ENCODE peak calls at places on chromosome 22, in seven cellular contexts. One of them, this sample, is unnamed.

GRCh38 chr22:47072642-47072967 is 310.2 kb downstream of the TBC1D22A start:
- DNase-seq in stimulated activated CD4-positive, alpha-beta T cell treated with anti-CD3 and anti-CD28 coated beads, Interleukin-15, amount 100 ng/mL, for 1 hour: no peak
- DNase-seq in mammary epithelial cell: no peak
- DNase-seq in sigmoid colon: no peak
- DNase-seq in AG09309: no peak
- DNase-seq in GF-D8: no peak
- DNase-seq in HTR-8/SVneo: no peak
- DNase-seq in this sample: no peak

GRCh38 chr22:22526125-22526912 is 6.2 kb upstream of the ZNF280A start:
- DNase-seq in sigmoid colon: no peak
- DNase-seq in AG09309: no peak
- DNase-seq in HTR-8/SVneo: no peak
- DNase-seq in GF-D8: no peak
- DNase-seq in mammary epithelial cell: no peak
- DNase-seq in stimulated activated CD4-positive, alpha-beta T cell treated with anti-CD3 and anti-CD28 coated beads, Interleukin-15, amount 100 ng/mL, for 1 hour: no peak
- DNase-seq in this sample: no peak

GRCh38 chr22:49452362-49452946 is 375.2 kb downstream of the BRD1 start:
- DNase-seq in GF-D8: no peak
- DNase-seq in AG09309: no peak
- DNase-seq in sigmoid colon: no peak
- DNase-seq in HTR-8/SVneo: no peak
- DNase-seq in stimulated activated CD4-positive, alpha-beta T cell treated with anti-CD3 and anti-CD28 coated beads, Interleukin-15, amount 100 ng/mL, for 1 hour: no peak
- DNase-seq in mammary epithelial cell: no peak
- DNase-seq in this sample: no peak

GRCh38 chr22:23245045-23245798 is 64.9 kb downstream of the BCR start:
- DNase-seq in GF-D8: no peak
- DNase-seq in AG09309: peak
- DNase-seq in mammary epithelial cell: peak
- DNase-seq in sigmoid colon: no peak
- DNase-seq in HTR-8/SVneo: no peak
- DNase-seq in stimulated activated CD4-positive, alpha-beta T cell treated with anti-CD3 and anti-CD28 coated beads, Interleukin-15, amount 100 ng/mL, for 1 hour: no peak
- DNase-seq in this sample: no peak

GRCh38 chr22:44391026-44391425 is 78.3 kb upstream of the SHISAL1 start:
- DNase-seq in stimulated activated CD4-positive, alpha-beta T cell treated with anti-CD3 and anti-CD28 coated beads, Interleukin-15, amount 100 ng/mL, for 1 hour: no peak
- DNase-seq in AG09309: no peak
- DNase-seq in HTR-8/SVneo: no peak
- DNase-seq in sigmoid colon: no peak
- DNase-seq in GF-D8: no peak
- DNase-seq in mammary epithelial cell: no peak
- DNase-seq in this sample: no peak

GRCh38 chr22:31933406-31933805 is 10.9 kb upstream of the YWHAH start:
- DNase-seq in stimulated activated CD4-positive, alpha-beta T cell treated with anti-CD3 and anti-CD28 coated beads, Interleukin-15, amount 100 ng/mL, for 1 hour: no peak
- DNase-seq in GF-D8: no peak
- DNase-seq in mammary epithelial cell: no peak
- DNase-seq in sigmoid colon: no peak
- DNase-seq in AG09309: no peak
- DNase-seq in HTR-8/SVneo: no peak
- DNase-seq in this sample: no peak

GRCh38 chr22:49967333-49968241 is 7.0 kb downstream of the PIM3 start:
- DNase-seq in GF-D8: no peak
- DNase-seq in mammary epithelial cell: no peak
- DNase-seq in stimulated activated CD4-positive, alpha-beta T cell treated with anti-CD3 and anti-CD28 coated beads, Interleukin-15, amount 100 ng/mL, for 1 hour: no peak
- DNase-seq in HTR-8/SVneo: no peak
- DNase-seq in sigmoid colon: peak
- DNase-seq in AG09309: no peak
- DNase-seq in this sample: no peak

GRCh38 chr22:27108425-27109114 is 451.2 kb downstream of the MIAT start:
- DNase-seq in sigmoid colon: peak
- DNase-seq in HTR-8/SVneo: no peak
- DNase-seq in stimulated activated CD4-positive, alpha-beta T cell treated with anti-CD3 and anti-CD28 coated beads, Interleukin-15, amount 100 ng/mL, for 1 hour: no peak
- DNase-seq in GF-D8: no peak
- DNase-seq in AG09309: no peak
- DNase-seq in mammary epithelial cell: no peak
- DNase-seq in this sample: no peak

GRCh38 chr22:43479962-43480361 is 68.1 kb downstream of the MPPED1 start:
- DNase-seq in GF-D8: peak
- DNase-seq in mammary epithelial cell: no peak
- DNase-seq in stimulated activated CD4-positive, alpha-beta T cell treated with anti-CD3 and anti-CD28 coated beads, Interleukin-15, amount 100 ng/mL, for 1 hour: no peak
- DNase-seq in HTR-8/SVneo: no peak
- DNase-seq in sigmoid colon: no peak
- DNase-seq in AG09309: no peak
- DNase-seq in this sample: no peak

GRCh38 chr22:39242809-39243442 is 1.9 kb downstream of the PDGFB start:
- DNase-seq in AG09309: no peak
- DNase-seq in GF-D8: no peak
- DNase-seq in stimulated activated CD4-positive, alpha-beta T cell treated with anti-CD3 and anti-CD28 coated beads, Interleukin-15, amount 100 ng/mL, for 1 hour: no peak
- DNase-seq in sigmoid colon: no peak
- DNase-seq in mammary epithelial cell: peak
- DNase-seq in HTR-8/SVneo: no peak
- DNase-seq in this sample: no peak

GRCh38 chr22:49961601-49962011 is 1.0 kb downstream of the PIM3 start:
- DNase-seq in mammary epithelial cell: no peak
- DNase-seq in sigmoid colon: no peak
- DNase-seq in HTR-8/SVneo: no peak
- DNase-seq in stimulated activated CD4-positive, alpha-beta T cell treated with anti-CD3 and anti-CD28 coated beads, Interleukin-15, amount 100 ng/mL, for 1 hour: no peak
- DNase-seq in AG09309: no peak
- DNase-seq in GF-D8: no peak
- DNase-seq in this sample: no peak

GRCh38 chr22:49034836-49035817 is 792.5 kb downstream of the BRD1 start:
- DNase-seq in AG09309: no peak
- DNase-seq in mammary epithelial cell: no peak
- DNase-seq in GF-D8: no peak
- DNase-seq in HTR-8/SVneo: no peak
- DNase-seq in sigmoid colon: no peak
- DNase-seq in stimulated activated CD4-positive, alpha-beta T cell treated with anti-CD3 and anti-CD28 coated beads, Interleukin-15, amount 100 ng/mL, for 1 hour: no peak
- DNase-seq in this sample: no peak

GRCh38 chr22:26767351-26767970 is 110.1 kb downstream of the MIAT start:
- DNase-seq in mammary epithelial cell: no peak
- DNase-seq in sigmoid colon: no peak
- DNase-seq in AG09309: no peak
- DNase-seq in stimulated activated CD4-positive, alpha-beta T cell treated with anti-CD3 and anti-CD28 coated beads, Interleukin-15, amount 100 ng/mL, for 1 hour: no peak
- DNase-seq in GF-D8: no peak
- DNase-seq in HTR-8/SVneo: no peak
- DNase-seq in this sample: no peak

This sample was measured in skeletal muscle cell.